ENCODE peak calls at places on chromosomes 11 and 22, in five cellular contexts. I is IMR-90, R is fibroblast of lung, A is brain microvascular endothelial cell, P is AG10803. Q is an unnamed sample.
A peak's percentile ranks its signal among the peaks of the same experiment; 100 is the strongest.

GRCh38 chr11:210122-210802 is 2.8 kb downstream of the RIC8A start:
- DNase-seq in I (peak; percentile 88), R (peak; percentile 40), A (peak; percentile 77), P (peak; percentile 87), Q (peak; percentile 80)

GRCh38 chr11:124454552-124454951 is 9.1 kb upstream of the OR8B8 start:
- DNase-seq in I (no peak), R (no peak), A (no peak), P (no peak), Q (no peak)

GRCh38 chr11:370087-370941 is 1.0 kb downstream of the B4GALNT4 start:
- DNase-seq in I (no peak), R (no peak), A (no peak), P (no peak), Q (no peak)

GRCh38 chr11:6319879-6320410 is 356 bp downstream of the CAVIN3 start:
- DNase-seq in I (peak; percentile 91), R (peak; percentile 95), A (peak; percentile 91), P (peak; percentile 96), Q (peak; percentile 93)

GRCh38 chr11:76857776-76858461 is 2.8 kb upstream of the ACER3 start:
- DNase-seq in I (no peak), R (no peak), A (no peak), P (no peak), Q (no peak)

GRCh38 chr22:20166703-20167102 is 15.8 kb upstream of the CCDC188 start:
- DNase-seq in I (no peak), R (no peak), A (no peak), P (no peak), Q (no peak)

GRCh38 chr11:63494936-63495335 is 4.0 kb upstream of the PLAAT5 start:
- DNase-seq in I (no peak), R (no peak), A (no peak), P (no peak), Q (no peak)

GRCh38 chr11:43930868-43931716 is 11.3 kb upstream of the C11orf96 start:
- DNase-seq in I (peak; percentile 42), R (peak; percentile 44), A (no peak), P (no peak), Q (peak; percentile 61)

GRCh38 chr11:13993096-13993760 is 30.7 kb downstream of the SPON1 start:
- DNase-seq in I (no peak), R (no peak), A (no peak), P (no peak), Q (no peak)

GRCh38 chr11:8810331-8811301 is 100.4 kb upstream of the AKIP1 start:
- DNase-seq in I (peak; percentile 81), R (peak; percentile 82), A (peak; percentile 71), P (peak; percentile 88), Q (peak; percentile 79)

GRCh38 chr22:24247564-24248344 is 2.9 kb upstream of the GGT5 start:
- DNase-seq in I (peak; percentile 95), R (peak; percentile 98), A (peak; percentile 93), P (peak; percentile 94), Q (peak; percentile 99)

GRCh38 chr22:22935546-22936157 is 48.0 kb downstream of the IGLL5 start:
- DNase-seq in I (no peak), R (no peak), A (no peak), P (no peak), Q (no peak)

GRCh38 chr22:45312415-45312814 is 2.7 kb downstream of the FAM118A start:
- DNase-seq in I (no peak), R (no peak), A (no peak), P (no peak), Q (no peak)

GRCh38 chr11:1852885-1853284 is at the start of gene LSP1:
- DNase-seq in I (no peak), R (no peak), A (no peak), P (no peak), Q (no peak)

GRCh38 chr22:37425800-37426531 is 1.3 kb downstream of the ELFN2 start:
- DNase-seq in I (peak; percentile 45), R (peak; percentile 31), A (no peak), P (peak; percentile 32), Q (no peak)

GRCh38 chr11:18310800-18311340 is 11.1 kb downstream of the HPS5 start:
- DNase-seq in I (no peak), R (no peak), A (peak; percentile 66), P (peak; percentile 68), Q (peak; percentile 53)

GRCh38 chr11:117998201-117998579 is 12.0 kb downstream of the IL10RA start:
- DNase-seq in I (no peak), R (no peak), A (no peak), P (no peak), Q (no peak)

GRCh38 chr11:111939836-111940604 is 2.9 kb downstream of the DIXDC1 start:
- DNase-seq in I (peak; percentile 94), R (peak; percentile 79), A (peak; percentile 69), P (peak; percentile 87), Q (peak; percentile 96)

GRCh38 chr11:70073881-70074371 is 4.2 kb upstream of the ANO1 start:
- DNase-seq in I (peak; percentile 73), R (no peak), A (peak; percentile 70), P (no peak), Q (peak; percentile 27)

GRCh38 chr11:41963406-41963805 is 504.0 kb upstream of the LRRC4C start:
- DNase-seq in I (no peak), R (no peak), A (no peak), P (no peak), Q (no peak)

GRCh38 chr11:128422576-128423370 is 164.6 kb downstream of the ETS1 start:
- DNase-seq in I (no peak), R (no peak), A (no peak), P (no peak), Q (no peak)

GRCh38 chr11:2688381-2689231 is 11.2 kb downstream of the KCNQ1OT1 start:
- DNase-seq in I (no peak), R (no peak), A (no peak), P (no peak), Q (no peak)

GRCh38 chr11:68764746-68765145 is 13.4 kb upstream of the TESMIN start:
- DNase-seq in I (no peak), R (no peak), A (no peak), P (no peak), Q (no peak)

GRCh38 chr11:66280428-66280827 is 2.5 kb downstream of the CNIH2 start:
- DNase-seq in I (no peak), R (no peak), A (no peak), P (no peak), Q (no peak)

GRCh38 chr11:76232026-76232665 is 25.8 kb upstream of the WNT11 start:
- DNase-seq in I (no peak), R (no peak), A (no peak), P (no peak), Q (no peak)

GRCh38 chr11:67644042-67644441 is 4.5 kb upstream of the TBX10 start:
- DNase-seq in I (no peak), R (no peak), A (no peak), P (no peak), Q (peak; percentile 17)

GRCh38 chr11:125141686-125142535 is 22.6 kb upstream of the PKNOX2 start:
- DNase-seq in I (peak; percentile 29), R (peak; percentile 35), A (peak; percentile 27), P (peak; percentile 5), Q (peak; percentile 28)

GRCh38 chr11:79121351-79121750 is 319.5 kb downstream of the TENM4 start:
- DNase-seq in I (peak; percentile 19), R (no peak), A (no peak), P (no peak), Q (no peak)

GRCh38 chr11:59178401-59178800 is 6.5 kb downstream of the DTX4 start:
- DNase-seq in I (no peak), R (no peak), A (no peak), P (no peak), Q (no peak)

DNA sequence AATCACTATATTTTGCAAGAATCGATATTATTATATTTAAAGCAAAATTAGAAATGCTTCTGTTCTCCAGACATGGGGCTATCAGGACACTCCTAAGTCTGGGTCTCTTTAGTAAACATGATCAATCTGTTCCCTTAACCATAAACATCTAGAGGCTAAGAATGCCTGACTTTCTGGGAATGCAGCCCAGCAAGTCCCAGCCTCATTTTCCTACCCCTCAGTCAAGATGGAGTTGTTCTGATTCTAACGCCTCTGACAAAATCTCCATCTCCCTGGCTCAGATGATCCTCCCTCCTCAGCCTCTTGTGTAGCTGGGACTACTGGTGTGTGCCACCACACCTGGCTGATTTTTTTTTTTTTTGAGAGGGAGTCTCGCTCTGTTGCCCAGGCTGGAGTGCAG is 35.0 kb downstream of the SLCO2B1 start:
- DNase-seq in I (no peak), R (no peak), A (no peak), P (no peak), Q (no peak)
- TF ChIP-seq CTCF in I (no peak), R (no peak), A (no peak), P (no peak), Q (no peak)

GRCh38 chr22:31951201-31952093 is 7.1 kb downstream of the YWHAH start:
- DNase-seq in I (no peak), R (no peak), A (no peak), P (no peak), Q (no peak)
- H3K4me3 ChIP-seq in I (no peak overlapping the region), R (no peak overlapping the region), A (no peak overlapping the region), P (no peak overlapping the region), Q (no peak overlapping the region)

DNA sequence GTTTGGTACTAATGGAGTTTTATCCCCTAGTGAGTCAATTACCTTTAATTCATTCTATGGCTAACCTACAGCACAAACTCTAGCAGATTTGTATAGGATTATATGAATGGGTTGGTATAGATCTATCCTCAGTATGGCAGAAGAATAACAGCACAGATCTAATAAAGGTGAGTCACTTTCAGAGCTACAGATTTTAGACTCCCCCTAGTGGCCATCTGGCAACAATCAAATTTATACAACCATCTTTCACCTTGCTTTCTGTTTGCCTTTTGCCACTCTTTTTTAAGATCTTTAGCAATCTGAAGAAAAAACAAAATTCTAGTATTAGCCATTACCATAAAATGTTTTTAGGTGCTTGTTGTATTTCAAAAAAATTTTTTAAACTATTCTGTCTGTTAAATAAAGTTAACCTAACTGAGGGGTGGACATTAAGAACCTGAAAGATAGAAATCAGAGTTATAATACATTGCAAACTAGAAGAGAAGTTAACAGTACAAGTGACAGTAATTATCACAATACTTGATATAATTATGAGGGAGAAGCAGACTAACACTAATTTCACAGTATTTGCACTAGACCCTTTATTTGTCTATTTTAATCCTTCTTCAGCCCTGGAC is 25.8 kb downstream of the DDIAS start:
- DNase-seq in I (peak; percentile 64), R (peak; percentile 69), A (peak; percentile 52), P (peak; percentile 57), Q (peak; percentile 68)
- TF ChIP-seq CTCF in I (peak; percentile 69), R (peak; percentile 75), A (peak; percentile 70), P (peak; percentile 87), Q (peak; percentile 81)

GRCh38 chr11:132587716-132588115 is 944.6 kb downstream of the OPCML start:
- DNase-seq in I (no peak), R (no peak), A (no peak), P (no peak), Q (no peak)

GRCh38 chr11:132589802-132590201 is 942.5 kb downstream of the OPCML start:
- DNase-seq in I (no peak), R (peak; percentile 57), A (no peak), P (no peak), Q (no peak)

GRCh38 chr11:132590554-132590953 is 941.7 kb downstream of the OPCML start:
- DNase-seq in I (no peak), R (no peak), A (no peak), P (no peak), Q (no peak)

GRCh38 chr11:132588366-132588765 is 943.9 kb downstream of the OPCML start:
- DNase-seq in I (peak; percentile 43), R (peak; percentile 25), A (no peak), P (peak; percentile 85), Q (no peak)

GRCh38 chr11:132590986-132591385 is 941.3 kb downstream of the OPCML start:
- DNase-seq in I (no peak), R (no peak), A (no peak), P (no peak), Q (no peak)
- H3K4me3 ChIP-seq in I (no peak overlapping the region), R (no peak overlapping the region), A (no peak overlapping the region), P (no peak overlapping the region), Q (no peak overlapping the region)

Q was measured in fibroblast of mammary gland.